ENCODE peak calls at places on chromosomes 4 and X, in five cellular contexts. One of them, this sample, is unnamed.
A peak's percentile ranks its signal among the peaks of the same experiment; 100 is the strongest.

GRCh38 chrX:107674480-107675364 is 46.4 kb downstream of the PRPS1 start:
- DNase-seq in AG09309: no peak
- DNase-seq in upper lobe of left lung: peak; percentile 77
- DNase-seq in upper lobe of right lung: peak; percentile 69
- DNase-seq in ascending aorta: peak; percentile 59
- DNase-seq in this sample: no peak

GRCh38 chr4:164700471-164700870 is 53.5 kb upstream of the SMIM31 start:
- DNase-seq in ascending aorta: no peak
- DNase-seq in upper lobe of right lung: no peak
- DNase-seq in upper lobe of left lung: no peak
- DNase-seq in AG09309: no peak
- DNase-seq in this sample: no peak

GRCh38 chr4:31657859-31658258 is 937.7 kb downstream of the PCDH7 start:
- DNase-seq in AG09309: peak; percentile 20
- DNase-seq in upper lobe of left lung: no peak
- DNase-seq in upper lobe of right lung: no peak
- DNase-seq in ascending aorta: no peak
- DNase-seq in this sample: no peak

GRCh38 chr4:143089291-143089690 is 95.4 kb upstream of the USP38 start:
- DNase-seq in AG09309: no peak
- DNase-seq in upper lobe of right lung: no peak
- DNase-seq in ascending aorta: no peak
- DNase-seq in upper lobe of left lung: no peak
- DNase-seq in this sample: no peak

GRCh38 chr4:56215901-56216300 is 171.4 kb downstream of the AASDH start:
- DNase-seq in upper lobe of left lung: no peak
- DNase-seq in AG09309: no peak
- DNase-seq in ascending aorta: no peak
- DNase-seq in upper lobe of right lung: no peak
- DNase-seq in this sample: peak; percentile 56

GRCh38 chr4:155569960-155570515 is 96.6 kb upstream of the GUCY1A1 start:
- DNase-seq in upper lobe of left lung: no peak
- DNase-seq in ascending aorta: no peak
- DNase-seq in AG09309: peak; percentile 75
- DNase-seq in upper lobe of right lung: no peak
- DNase-seq in this sample: no peak

GRCh38 chrX:49282647-49283011 is 13.0 kb downstream of the PPP1R3F start:
- DNase-seq in ascending aorta: no peak
- DNase-seq in upper lobe of right lung: no peak
- DNase-seq in AG09309: no peak
- DNase-seq in upper lobe of left lung: no peak
- DNase-seq in this sample: no peak

GRCh38 chrX:38215141-38215540 is 5.5 kb downstream of the SRPX start:
- DNase-seq in ascending aorta: no peak
- DNase-seq in AG09309: peak; percentile 78
- DNase-seq in upper lobe of right lung: no peak
- DNase-seq in upper lobe of left lung: no peak
- DNase-seq in this sample: no peak

GRCh38 chrX:119688856-119689455 is 4.0 kb downstream of the SEPTIN6 start:
- DNase-seq in AG09309: no peak
- DNase-seq in upper lobe of right lung: no peak
- DNase-seq in ascending aorta: no peak
- DNase-seq in upper lobe of left lung: no peak
- DNase-seq in this sample: no peak

GRCh38 chrX:70439016-70439415 is 5.6 kb upstream of the DLG3 start:
- DNase-seq in upper lobe of left lung: no peak
- DNase-seq in AG09309: no peak
- DNase-seq in ascending aorta: no peak
- DNase-seq in upper lobe of right lung: no peak
- DNase-seq in this sample: no peak

GRCh38 chr4:5142726-5143125 is 91.4 kb downstream of the STK32B start:
- DNase-seq in AG09309: no peak
- DNase-seq in upper lobe of left lung: no peak
- DNase-seq in ascending aorta: no peak
- DNase-seq in upper lobe of right lung: no peak
- DNase-seq in this sample: peak; percentile 28
- TF ChIP-seq CTCF in AG09309: peak; percentile 70
- TF ChIP-seq CTCF in upper lobe of left lung: peak; percentile 31
- TF ChIP-seq CTCF in ascending aorta: peak; percentile 53
- TF ChIP-seq CTCF in upper lobe of right lung: peak; percentile 52
- TF ChIP-seq CTCF in this sample: peak; percentile 59

GRCh38 chrX:17440258-17440657 is 65.3 kb downstream of the NHS start:
- DNase-seq in upper lobe of right lung: no peak
- DNase-seq in upper lobe of left lung: no peak
- DNase-seq in AG09309: no peak
- DNase-seq in ascending aorta: no peak
- DNase-seq in this sample: no peak

GRCh38 chrX:17432158-17432557 is 57.2 kb downstream of the NHS start:
- DNase-seq in upper lobe of right lung: no peak
- DNase-seq in upper lobe of left lung: no peak
- DNase-seq in AG09309: no peak
- DNase-seq in ascending aorta: no peak
- DNase-seq in this sample: no peak

GRCh38 chrX:17433965-17434364 is 59.0 kb downstream of the NHS start:
- DNase-seq in ascending aorta: no peak
- DNase-seq in upper lobe of right lung: no peak
- DNase-seq in AG09309: no peak
- DNase-seq in upper lobe of left lung: no peak
- DNase-seq in this sample: no peak

GRCh38 chrX:17438221-17438620 is 63.2 kb downstream of the NHS start:
- DNase-seq in upper lobe of left lung: no peak
- DNase-seq in AG09309: no peak
- DNase-seq in ascending aorta: no peak
- DNase-seq in upper lobe of right lung: no peak
- DNase-seq in this sample: no peak

DNA sequence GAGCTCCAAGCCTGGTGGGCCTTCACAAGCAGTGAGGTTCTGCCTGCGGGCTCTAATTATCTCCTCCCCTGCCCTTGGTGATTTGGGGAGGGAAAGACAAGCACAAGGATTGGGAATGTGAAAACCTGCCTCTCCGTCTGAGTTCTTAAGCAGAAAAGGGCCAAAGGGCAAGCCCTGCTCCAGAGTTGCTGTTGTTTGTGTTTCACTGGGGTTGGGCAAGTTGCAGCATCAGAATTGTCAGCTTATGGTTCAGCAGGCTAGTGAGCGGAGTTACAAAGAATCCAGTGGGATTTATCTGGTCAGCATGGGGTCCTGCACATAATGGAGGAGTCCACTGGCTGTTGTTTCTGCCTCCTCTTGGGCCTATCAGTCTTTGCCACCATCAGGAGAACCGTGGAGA is 60.5 kb downstream of the NHS start:
- DNase-seq in upper lobe of right lung: no peak
- DNase-seq in AG09309: no peak
- DNase-seq in upper lobe of left lung: no peak
- DNase-seq in ascending aorta: no peak
- DNase-seq in this sample: no peak
- H3K4me3 ChIP-seq in upper lobe of right lung: no peak overlapping the region
- H3K4me3 ChIP-seq in AG09309: no peak overlapping the region
- H3K4me3 ChIP-seq in upper lobe of left lung: no peak overlapping the region
- H3K4me3 ChIP-seq in ascending aorta: no peak overlapping the region
- H3K4me3 ChIP-seq in this sample: no peak overlapping the region

DNA sequence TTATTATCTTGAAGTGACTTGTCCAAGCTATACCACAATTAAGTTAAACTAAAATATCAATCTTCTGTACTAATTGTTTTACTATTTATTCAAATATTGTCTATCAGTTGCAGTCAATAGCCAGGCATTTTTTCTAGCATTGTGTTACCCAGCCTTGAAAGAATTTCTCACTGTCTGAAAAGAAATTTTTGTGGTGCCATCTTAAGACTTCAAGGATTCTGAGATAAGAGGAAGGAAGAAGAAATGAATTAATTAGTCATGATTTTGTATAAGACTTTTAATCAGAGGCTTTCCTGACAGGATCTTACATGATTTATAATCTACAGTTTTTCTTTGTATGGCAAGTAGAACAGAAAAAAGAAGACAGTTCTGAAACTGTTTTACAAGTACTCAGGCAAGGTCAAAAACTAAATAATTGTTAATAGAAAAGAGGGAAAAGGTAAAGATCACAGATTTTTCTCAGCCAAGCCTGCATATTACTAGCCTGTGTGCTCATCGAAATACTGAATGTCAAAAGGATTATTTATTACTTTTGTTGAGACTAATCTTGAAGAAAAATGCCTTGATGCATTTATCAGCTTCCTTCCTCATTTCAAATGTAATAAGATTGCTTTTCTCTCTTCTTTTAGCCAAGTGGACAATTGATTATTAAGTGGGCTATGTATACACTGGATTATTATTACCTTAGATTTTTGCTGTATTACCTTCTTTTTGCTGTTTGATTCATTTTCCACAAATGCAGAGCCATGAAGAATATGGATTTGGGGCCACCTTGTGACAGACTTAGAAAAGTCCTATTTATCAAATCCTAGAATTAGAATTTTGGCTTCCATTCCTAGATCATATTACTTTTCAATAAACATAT is 53.8 kb downstream of the CXCL1 start:
- DNase-seq in upper lobe of right lung: no peak
- DNase-seq in AG09309: no peak
- DNase-seq in upper lobe of left lung: no peak
- DNase-seq in ascending aorta: no peak
- DNase-seq in this sample: peak; percentile 55
- TF ChIP-seq CTCF in upper lobe of right lung: peak; percentile 49
- TF ChIP-seq CTCF in AG09309: peak; percentile 38
- TF ChIP-seq CTCF in upper lobe of left lung: no peak
- TF ChIP-seq CTCF in ascending aorta: peak; percentile 32
- TF ChIP-seq CTCF in this sample: peak; percentile 26

GRCh38 chrX:24482823-24483410 is 17.8 kb downstream of the PDK3 start:
- DNase-seq in upper lobe of left lung: no peak
- DNase-seq in upper lobe of right lung: no peak
- DNase-seq in ascending aorta: no peak
- DNase-seq in AG09309: no peak
- DNase-seq in this sample: no peak

GRCh38 chrX:24483596-24483995 is 18.5 kb downstream of the PDK3 start:
- DNase-seq in upper lobe of left lung: no peak
- DNase-seq in AG09309: no peak
- DNase-seq in ascending aorta: no peak
- DNase-seq in upper lobe of right lung: no peak
- DNase-seq in this sample: no peak

GRCh38 chrX:24478516-24478915 is 13.4 kb downstream of the PDK3 start:
- DNase-seq in AG09309: no peak
- DNase-seq in upper lobe of right lung: no peak
- DNase-seq in upper lobe of left lung: no peak
- DNase-seq in ascending aorta: no peak
- DNase-seq in this sample: no peak

GRCh38 chrX:24475480-24475879 is 10.4 kb downstream of the PDK3 start:
- DNase-seq in upper lobe of right lung: no peak
- DNase-seq in AG09309: no peak
- DNase-seq in upper lobe of left lung: no peak
- DNase-seq in ascending aorta: no peak
- DNase-seq in this sample: no peak

DNA sequence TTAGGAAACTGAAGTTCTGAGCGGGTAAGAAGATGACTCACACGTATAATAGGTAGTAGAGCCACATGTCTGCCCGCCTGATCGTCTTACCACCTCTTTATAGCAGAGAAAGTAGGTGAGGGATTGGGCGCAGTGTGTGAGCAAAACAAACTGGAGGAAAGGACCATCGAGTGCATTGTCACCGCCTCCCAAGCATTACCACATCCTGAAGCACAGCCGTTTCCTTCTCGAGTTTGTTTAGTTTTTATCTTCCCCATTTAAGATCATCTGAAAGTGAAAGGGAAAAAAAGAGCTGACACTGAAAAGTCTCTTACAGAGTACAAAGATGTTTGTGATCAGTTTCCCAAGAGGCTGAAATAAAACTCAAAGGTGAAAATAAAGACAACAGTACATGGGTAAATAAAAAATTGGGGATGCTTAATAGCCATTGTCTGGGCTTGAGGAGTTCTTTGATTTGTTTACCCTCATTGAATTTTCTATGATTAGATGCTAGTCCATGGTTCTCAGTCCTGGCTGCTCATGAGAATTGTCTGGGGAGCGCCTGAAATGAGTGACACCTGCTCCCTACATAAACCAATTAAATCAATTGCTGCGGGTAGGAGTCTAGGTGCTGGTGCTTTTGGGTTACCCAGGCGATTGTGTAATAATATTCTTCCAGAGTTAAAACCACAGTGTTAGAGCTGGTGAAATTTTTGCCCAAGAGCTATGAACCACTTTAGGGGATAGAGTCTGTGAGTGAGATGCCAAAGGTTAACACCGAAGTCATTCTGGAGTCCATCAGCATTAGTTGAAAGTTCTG is 15.0 kb downstream of the PDK3 start:
- DNase-seq in upper lobe of right lung: peak; percentile 64
- DNase-seq in AG09309: no peak
- DNase-seq in ascending aorta: no peak
- DNase-seq in upper lobe of left lung: peak; percentile 80
- DNase-seq in this sample: no peak
- H3K4me3 ChIP-seq in upper lobe of right lung: peak overlapping the region; percentile 23
- H3K4me3 ChIP-seq in AG09309: no peak overlapping the region
- H3K4me3 ChIP-seq in ascending aorta: no peak overlapping the region
- H3K4me3 ChIP-seq in upper lobe of left lung: no peak overlapping the region
- H3K4me3 ChIP-seq in this sample: no peak overlapping the region

GRCh38 chrX:78708171-78708570 is 39.3 kb upstream of the LPAR4 start:
- DNase-seq in AG09309: peak; percentile 10
- DNase-seq in upper lobe of right lung: no peak
- DNase-seq in upper lobe of left lung: no peak
- DNase-seq in ascending aorta: no peak
- DNase-seq in this sample: peak; percentile 16
- TF ChIP-seq CTCF in AG09309: peak; percentile 74
- TF ChIP-seq CTCF in upper lobe of right lung: peak; percentile 26
- TF ChIP-seq CTCF in upper lobe of left lung: no peak
- TF ChIP-seq CTCF in ascending aorta: peak; percentile 26
- TF ChIP-seq CTCF in this sample: peak; percentile 73

GRCh38 chrX:111680988-111681779 is at the start of gene ALG13:
- DNase-seq in upper lobe of left lung: peak; percentile 89
- DNase-seq in AG09309: peak; percentile 67
- DNase-seq in ascending aorta: peak; percentile 67
- DNase-seq in upper lobe of right lung: peak; percentile 93
- DNase-seq in this sample: peak; percentile 68
- H3K4me3 ChIP-seq in upper lobe of left lung: peak within 1 kb of the TSS; percentile 43
- H3K4me3 ChIP-seq in AG09309: peak within 1 kb of the TSS; percentile 83
- H3K4me3 ChIP-seq in ascending aorta: peak within 1 kb of the TSS; percentile 78
- H3K4me3 ChIP-seq in upper lobe of right lung: peak within 1 kb of the TSS; percentile 71
- H3K4me3 ChIP-seq in this sample: peak within 1 kb of the TSS; percentile 70

This sample was measured in astrocyte of the cerebellum.